ENCODE peak calls at places on chromosomes 11 and 22, in nine cellular contexts. One of them, this sample, is unnamed.

GRCh38 chr22:44975444-44976262 is 34.2 kb downstream of the PHF21B start:
- DNase-seq in CD8-positive, alpha-beta T cell: peak; percentile 32
- DNase-seq in tibial nerve: peak; percentile 30
- DNase-seq in uterus: peak; percentile 59
- DNase-seq in prostate gland: peak; percentile 87
- DNase-seq in tibial artery: no peak
- DNase-seq in IMR-90: peak; percentile 76
- DNase-seq in kidney: peak; percentile 92
- DNase-seq in PC-9: peak; percentile 76
- DNase-seq in this sample: peak; percentile 85

GRCh38 chr11:7089328-7090251 is 792 bp downstream of the RBMXL2 start:
- DNase-seq in CD8-positive, alpha-beta T cell: no peak
- DNase-seq in tibial nerve: no peak
- DNase-seq in uterus: no peak
- DNase-seq in prostate gland: no peak
- DNase-seq in tibial artery: peak; percentile 66
- DNase-seq in IMR-90: no peak
- DNase-seq in kidney: peak; percentile 73
- DNase-seq in PC-9: no peak
- DNase-seq in this sample: no peak

GRCh38 chr22:18077087-18077638 is 627 bp upstream of the PEX26 start:
- DNase-seq in CD8-positive, alpha-beta T cell: no peak
- DNase-seq in tibial nerve: no peak
- DNase-seq in uterus: no peak
- DNase-seq in prostate gland: no peak
- DNase-seq in tibial artery: no peak
- DNase-seq in IMR-90: no peak
- DNase-seq in kidney: peak; percentile 57
- DNase-seq in PC-9: no peak
- DNase-seq in this sample: no peak

GRCh38 chr11:35160248-35160820 is 21.4 kb downstream of the CD44 start:
- DNase-seq in CD8-positive, alpha-beta T cell: no peak
- DNase-seq in tibial nerve: no peak
- DNase-seq in uterus: no peak
- DNase-seq in prostate gland: no peak
- DNase-seq in tibial artery: no peak
- DNase-seq in IMR-90: no peak
- DNase-seq in kidney: no peak
- DNase-seq in PC-9: no peak
- DNase-seq in this sample: no peak

GRCh38 chr22:39243443-39244072 is 1.2 kb downstream of the PDGFB start:
- DNase-seq in CD8-positive, alpha-beta T cell: no peak
- DNase-seq in tibial nerve: no peak
- DNase-seq in uterus: no peak
- DNase-seq in prostate gland: peak; percentile 32
- DNase-seq in tibial artery: no peak
- DNase-seq in IMR-90: no peak
- DNase-seq in kidney: no peak
- DNase-seq in PC-9: no peak
- DNase-seq in this sample: peak; percentile 31

GRCh38 chr11:47852053-47852452 is 3.9 kb upstream of the NUP160 start:
- DNase-seq in CD8-positive, alpha-beta T cell: no peak
- DNase-seq in tibial nerve: no peak
- DNase-seq in uterus: no peak
- DNase-seq in prostate gland: no peak
- DNase-seq in tibial artery: no peak
- DNase-seq in IMR-90: no peak
- DNase-seq in kidney: no peak
- DNase-seq in PC-9: no peak
- DNase-seq in this sample: no peak

GRCh38 chr11:75503531-75504099 is 22.1 kb downstream of the GDPD5 start:
- DNase-seq in CD8-positive, alpha-beta T cell: no peak
- DNase-seq in tibial nerve: no peak
- DNase-seq in uterus: no peak
- DNase-seq in prostate gland: no peak
- DNase-seq in tibial artery: no peak
- DNase-seq in IMR-90: no peak
- DNase-seq in kidney: no peak
- DNase-seq in PC-9: no peak
- DNase-seq in this sample: no peak

GRCh38 chr11:134945993-134946392 is 534.0 kb upstream of the B3GAT1 start:
- DNase-seq in CD8-positive, alpha-beta T cell: no peak
- DNase-seq in tibial nerve: no peak
- DNase-seq in uterus: no peak
- DNase-seq in prostate gland: no peak
- DNase-seq in tibial artery: no peak
- DNase-seq in IMR-90: no peak
- DNase-seq in kidney: no peak
- DNase-seq in PC-9: no peak
- DNase-seq in this sample: no peak

GRCh38 chr11:3859373-3859881 is 4.0 kb downstream of the STIM1 start:
- DNase-seq in CD8-positive, alpha-beta T cell: no peak
- DNase-seq in tibial nerve: no peak
- DNase-seq in uterus: no peak
- DNase-seq in prostate gland: no peak
- DNase-seq in tibial artery: peak; percentile 82
- DNase-seq in IMR-90: no peak
- DNase-seq in kidney: no peak
- DNase-seq in PC-9: no peak
- DNase-seq in this sample: peak; percentile 85

GRCh38 chr11:73401924-73402833 is 26.0 kb downstream of the RELT start:
- DNase-seq in CD8-positive, alpha-beta T cell: no peak
- DNase-seq in tibial nerve: no peak
- DNase-seq in uterus: no peak
- DNase-seq in prostate gland: no peak
- DNase-seq in tibial artery: no peak
- DNase-seq in IMR-90: no peak
- DNase-seq in kidney: no peak
- DNase-seq in PC-9: no peak
- DNase-seq in this sample: no peak

GRCh38 chr22:23236026-23236425 is 55.7 kb downstream of the BCR start:
- DNase-seq in CD8-positive, alpha-beta T cell: no peak
- DNase-seq in tibial nerve: no peak
- DNase-seq in uterus: no peak
- DNase-seq in prostate gland: no peak
- DNase-seq in tibial artery: no peak
- DNase-seq in IMR-90: peak; percentile 15
- DNase-seq in kidney: no peak
- DNase-seq in PC-9: no peak
- DNase-seq in this sample: no peak

GRCh38 chr22:23234409-23235161 is 54.3 kb downstream of the BCR start:
- DNase-seq in CD8-positive, alpha-beta T cell: no peak
- DNase-seq in tibial nerve: no peak
- DNase-seq in uterus: no peak
- DNase-seq in prostate gland: no peak
- DNase-seq in tibial artery: no peak
- DNase-seq in IMR-90: no peak
- DNase-seq in kidney: no peak
- DNase-seq in PC-9: no peak
- DNase-seq in this sample: no peak

GRCh38 chr22:23233746-23234408 is 53.6 kb downstream of the BCR start:
- DNase-seq in CD8-positive, alpha-beta T cell: no peak
- DNase-seq in tibial nerve: peak; percentile 61
- DNase-seq in uterus: peak; percentile 37
- DNase-seq in prostate gland: no peak
- DNase-seq in tibial artery: no peak
- DNase-seq in IMR-90: peak; percentile 92
- DNase-seq in kidney: peak; percentile 75
- DNase-seq in PC-9: no peak
- DNase-seq in this sample: no peak

GRCh38 chr22:23236440-23237139 is 56.3 kb downstream of the BCR start:
- DNase-seq in CD8-positive, alpha-beta T cell: no peak
- DNase-seq in tibial nerve: no peak
- DNase-seq in uterus: no peak
- DNase-seq in prostate gland: no peak
- DNase-seq in tibial artery: no peak
- DNase-seq in IMR-90: no peak
- DNase-seq in kidney: no peak
- DNase-seq in PC-9: no peak
- DNase-seq in this sample: no peak

DNA sequence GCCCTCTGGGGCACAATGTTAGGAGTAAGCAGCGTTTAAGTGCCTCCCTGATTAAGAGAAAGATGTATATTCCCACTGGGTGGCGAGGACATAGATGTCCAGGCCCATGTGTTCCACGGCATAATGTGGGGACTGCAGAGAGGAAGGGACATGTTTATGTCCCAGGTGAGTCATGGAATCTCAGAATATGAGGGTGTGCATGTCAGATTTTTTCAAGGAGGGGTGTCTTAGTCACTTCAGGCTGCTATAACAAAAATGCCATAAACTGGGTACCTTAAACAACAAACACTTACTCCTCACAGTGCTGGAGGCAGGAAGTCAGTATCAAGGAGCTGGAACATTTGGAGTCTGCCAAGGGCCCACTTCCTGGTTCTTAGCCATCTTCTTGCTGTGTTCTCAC is 55.1 kb downstream of the BCR start:
- DNase-seq in CD8-positive, alpha-beta T cell: no peak
- DNase-seq in tibial nerve: no peak
- DNase-seq in uterus: no peak
- DNase-seq in prostate gland: no peak
- DNase-seq in tibial artery: no peak
- DNase-seq in IMR-90: peak; percentile 17
- DNase-seq in kidney: no peak
- DNase-seq in PC-9: no peak
- DNase-seq in this sample: no peak
- H3K4me1 ChIP-seq in CD8-positive, alpha-beta T cell: peaks cover 62% of the 10 kb centered on the region
- H3K4me1 ChIP-seq in tibial nerve: no peaks in the 10 kb centered on the region
- H3K4me1 ChIP-seq in uterus: peaks cover 11% of the 10 kb centered on the region
- H3K4me1 ChIP-seq in prostate gland: no peaks in the 10 kb centered on the region
- H3K4me1 ChIP-seq in tibial artery: peaks cover 77% of the 10 kb centered on the region
- H3K4me1 ChIP-seq in IMR-90: peaks cover 14% of the 10 kb centered on the region
- H3K4me1 ChIP-seq in kidney: peaks cover 30% of the 10 kb centered on the region
- H3K4me1 ChIP-seq in PC-9: no peaks in the 10 kb centered on the region
- H3K4me1 ChIP-seq in this sample: peaks cover 30% of the 10 kb centered on the region

DNA sequence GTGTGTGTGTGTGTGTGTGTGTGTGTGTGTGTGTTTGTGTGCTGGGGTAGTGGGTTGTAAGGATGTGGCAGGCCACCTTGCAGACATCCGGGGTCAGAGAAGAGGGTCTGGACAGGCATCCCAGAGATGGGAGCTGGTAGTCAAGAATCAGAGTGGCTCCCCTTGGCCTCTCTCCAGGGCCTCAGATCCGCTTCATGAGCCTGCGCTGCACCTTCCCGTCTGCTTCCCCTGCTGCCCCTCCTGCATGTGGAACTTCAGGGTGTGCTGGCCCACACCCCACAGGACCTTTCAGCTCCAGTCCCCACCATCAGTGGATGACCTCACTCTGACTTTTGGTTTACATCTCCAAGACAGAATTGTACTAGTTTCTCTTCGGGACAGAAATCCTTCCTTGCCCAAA is 31.2 kb downstream of the TREH start:
- DNase-seq in CD8-positive, alpha-beta T cell: no peak
- DNase-seq in tibial nerve: no peak
- DNase-seq in uterus: no peak
- DNase-seq in prostate gland: no peak
- DNase-seq in tibial artery: peak; percentile 42
- DNase-seq in IMR-90: no peak
- DNase-seq in kidney: peak; percentile 25
- DNase-seq in PC-9: no peak
- DNase-seq in this sample: no peak
- H3K4me1 ChIP-seq in CD8-positive, alpha-beta T cell: no peaks in the 10 kb centered on the region
- H3K4me1 ChIP-seq in tibial nerve: no peaks in the 10 kb centered on the region
- H3K4me1 ChIP-seq in uterus: no peaks in the 10 kb centered on the region
- H3K4me1 ChIP-seq in prostate gland: no peaks in the 10 kb centered on the region
- H3K4me1 ChIP-seq in tibial artery: no peaks in the 10 kb centered on the region
- H3K4me1 ChIP-seq in IMR-90: peaks cover 1% of the 10 kb centered on the region
- H3K4me1 ChIP-seq in kidney: no peaks in the 10 kb centered on the region
- H3K4me1 ChIP-seq in PC-9: no peaks in the 10 kb centered on the region
- H3K4me1 ChIP-seq in this sample: peaks cover 11% of the 10 kb centered on the region

DNA sequence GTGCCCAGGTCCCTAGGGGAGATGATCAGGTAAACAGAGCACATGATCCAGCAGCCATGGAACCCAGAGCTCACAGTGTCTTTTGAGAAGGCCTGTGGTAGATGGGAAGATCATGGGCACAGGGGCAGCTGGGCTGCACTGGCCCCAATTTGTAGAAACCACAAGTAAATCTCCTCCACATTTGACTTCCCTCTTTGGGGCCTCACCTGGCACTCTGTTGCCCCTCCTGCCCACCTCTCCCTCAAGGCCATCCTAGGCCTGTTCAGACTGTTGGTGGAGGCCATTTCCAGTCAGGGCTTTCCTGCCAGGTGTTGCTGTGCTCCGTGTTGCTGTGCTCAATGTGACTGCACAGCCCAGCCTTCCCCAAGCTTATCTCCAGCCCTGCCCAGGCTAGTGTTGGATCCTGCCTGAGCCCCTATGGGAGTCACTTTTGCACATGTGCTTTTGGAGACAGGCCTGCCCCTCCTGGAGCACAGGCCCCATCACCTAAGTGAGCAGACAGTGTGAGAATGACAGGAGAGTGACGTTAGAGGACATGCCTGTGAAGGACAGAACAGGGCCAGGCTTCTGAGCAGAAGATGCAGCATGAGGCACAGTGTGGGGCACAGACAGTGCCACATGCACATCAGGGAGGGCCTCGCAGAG is 36.7 kb upstream of the SUSD2 start:
- DNase-seq in CD8-positive, alpha-beta T cell: no peak
- DNase-seq in tibial nerve: no peak
- DNase-seq in uterus: no peak
- DNase-seq in prostate gland: no peak
- DNase-seq in tibial artery: no peak
- DNase-seq in IMR-90: no peak
- DNase-seq in kidney: no peak
- DNase-seq in PC-9: no peak
- DNase-seq in this sample: no peak
- H3K4me1 ChIP-seq in CD8-positive, alpha-beta T cell: peaks cover 98% of the 10 kb centered on the region
- H3K4me1 ChIP-seq in tibial nerve: peaks cover 4% of the 10 kb centered on the region
- H3K4me1 ChIP-seq in uterus: peaks cover 27% of the 10 kb centered on the region
- H3K4me1 ChIP-seq in prostate gland: peaks cover 29% of the 10 kb centered on the region
- H3K4me1 ChIP-seq in tibial artery: peaks cover 70% of the 10 kb centered on the region
- H3K4me1 ChIP-seq in IMR-90: peaks cover 54% of the 10 kb centered on the region
- H3K4me1 ChIP-seq in kidney: peaks cover 42% of the 10 kb centered on the region
- H3K4me1 ChIP-seq in PC-9: peaks cover 52% of the 10 kb centered on the region
- H3K4me1 ChIP-seq in this sample: peaks cover 89% of the 10 kb centered on the region

GRCh38 chr22:20760084-20760483 is 13.8 kb upstream of the SERPIND1 start:
- DNase-seq in CD8-positive, alpha-beta T cell: no peak
- DNase-seq in tibial nerve: no peak
- DNase-seq in uterus: no peak
- DNase-seq in prostate gland: no peak
- DNase-seq in tibial artery: no peak
- DNase-seq in IMR-90: no peak
- DNase-seq in kidney: no peak
- DNase-seq in PC-9: no peak
- DNase-seq in this sample: no peak
- H3K4me1 ChIP-seq in CD8-positive, alpha-beta T cell: no peaks in the 10 kb centered on the region
- H3K4me1 ChIP-seq in tibial nerve: no peaks in the 10 kb centered on the region
- H3K4me1 ChIP-seq in uterus: no peaks in the 10 kb centered on the region
- H3K4me1 ChIP-seq in prostate gland: no peaks in the 10 kb centered on the region
- H3K4me1 ChIP-seq in tibial artery: no peaks in the 10 kb centered on the region
- H3K4me1 ChIP-seq in IMR-90: no peaks in the 10 kb centered on the region
- H3K4me1 ChIP-seq in kidney: no peaks in the 10 kb centered on the region
- H3K4me1 ChIP-seq in PC-9: no peaks in the 10 kb centered on the region
- H3K4me1 ChIP-seq in this sample: no peaks in the 10 kb centered on the region

GRCh38 chr11:130023204-130023603 is 20.6 kb upstream of the PRDM10 start:
- DNase-seq in CD8-positive, alpha-beta T cell: no peak
- DNase-seq in tibial nerve: no peak
- DNase-seq in uterus: no peak
- DNase-seq in prostate gland: no peak
- DNase-seq in tibial artery: no peak
- DNase-seq in IMR-90: peak; percentile 48
- DNase-seq in kidney: no peak
- DNase-seq in PC-9: peak; percentile 86
- DNase-seq in this sample: no peak
- H3K4me1 ChIP-seq in CD8-positive, alpha-beta T cell: no peaks in the 10 kb centered on the region
- H3K4me1 ChIP-seq in tibial nerve: no peaks in the 10 kb centered on the region
- H3K4me1 ChIP-seq in uterus: no peaks in the 10 kb centered on the region
- H3K4me1 ChIP-seq in prostate gland: no peaks in the 10 kb centered on the region
- H3K4me1 ChIP-seq in tibial artery: no peaks in the 10 kb centered on the region
- H3K4me1 ChIP-seq in IMR-90: peaks cover 4% of the 10 kb centered on the region
- H3K4me1 ChIP-seq in kidney: peaks cover 2% of the 10 kb centered on the region
- H3K4me1 ChIP-seq in PC-9: peaks cover 33% of the 10 kb centered on the region
- H3K4me1 ChIP-seq in this sample: no peaks in the 10 kb centered on the region

This sample was measured in MM.1S.